ENCODE peak calls at places on chromosome 11, in seven cellular contexts. One of them, this sample, is unnamed.

GRCh38 chr11:121576531-121576930 is 123.8 kb upstream of the SORL1-AS1 start:
- DNase-seq in coronary artery: no peak
- DNase-seq in NCI-H1417: no peak
- DNase-seq in bronchial epithelial cell: no peak
- DNase-seq in HuH-7: no peak
- DNase-seq in neuronal stem cell: no peak
- DNase-seq in stimulated activated CD4-positive, alpha-beta T cell treated with anti-CD3 and anti-CD28 coated beads, TNF-alpha, amount 100 ng/mL, for 24 hours: no peak
- DNase-seq in this sample: no peak

GRCh38 chr11:45324459-45324858 is 38.3 kb upstream of the SYT13 start:
- DNase-seq in coronary artery: peak
- DNase-seq in bronchial epithelial cell: no peak
- DNase-seq in NCI-H1417: no peak
- DNase-seq in neuronal stem cell: no peak
- DNase-seq in HuH-7: no peak
- DNase-seq in stimulated activated CD4-positive, alpha-beta T cell treated with anti-CD3 and anti-CD28 coated beads, TNF-alpha, amount 100 ng/mL, for 24 hours: no peak
- DNase-seq in this sample: no peak

GRCh38 chr11:62205441-62205840 is 3.0 kb upstream of the SCGB2A1 start:
- DNase-seq in HuH-7: no peak
- DNase-seq in stimulated activated CD4-positive, alpha-beta T cell treated with anti-CD3 and anti-CD28 coated beads, TNF-alpha, amount 100 ng/mL, for 24 hours: no peak
- DNase-seq in NCI-H1417: no peak
- DNase-seq in bronchial epithelial cell: no peak
- DNase-seq in neuronal stem cell: no peak
- DNase-seq in coronary artery: no peak
- DNase-seq in this sample: no peak

GRCh38 chr11:21988477-21988876 is 204.4 kb upstream of the ANO5 start:
- DNase-seq in neuronal stem cell: no peak
- DNase-seq in HuH-7: no peak
- DNase-seq in stimulated activated CD4-positive, alpha-beta T cell treated with anti-CD3 and anti-CD28 coated beads, TNF-alpha, amount 100 ng/mL, for 24 hours: no peak
- DNase-seq in bronchial epithelial cell: peak
- DNase-seq in coronary artery: no peak
- DNase-seq in NCI-H1417: peak
- DNase-seq in this sample: no peak

GRCh38 chr11:84634309-84634708 is 992.8 kb downstream of the DLG2 start:
- DNase-seq in stimulated activated CD4-positive, alpha-beta T cell treated with anti-CD3 and anti-CD28 coated beads, TNF-alpha, amount 100 ng/mL, for 24 hours: no peak
- DNase-seq in coronary artery: no peak
- DNase-seq in neuronal stem cell: no peak
- DNase-seq in HuH-7: no peak
- DNase-seq in bronchial epithelial cell: no peak
- DNase-seq in NCI-H1417: no peak
- DNase-seq in this sample: no peak

GRCh38 chr11:112734207-112734606 is 227.0 kb upstream of the NCAM1 start:
- DNase-seq in stimulated activated CD4-positive, alpha-beta T cell treated with anti-CD3 and anti-CD28 coated beads, TNF-alpha, amount 100 ng/mL, for 24 hours: no peak
- DNase-seq in bronchial epithelial cell: peak
- DNase-seq in HuH-7: peak
- DNase-seq in coronary artery: peak
- DNase-seq in neuronal stem cell: peak
- DNase-seq in NCI-H1417: no peak
- DNase-seq in this sample: no peak

GRCh38 chr11:116446542-116446941 is 326.2 kb downstream of the BUD13 start:
- DNase-seq in stimulated activated CD4-positive, alpha-beta T cell treated with anti-CD3 and anti-CD28 coated beads, TNF-alpha, amount 100 ng/mL, for 24 hours: no peak
- DNase-seq in HuH-7: no peak
- DNase-seq in NCI-H1417: no peak
- DNase-seq in neuronal stem cell: no peak
- DNase-seq in coronary artery: no peak
- DNase-seq in bronchial epithelial cell: no peak
- DNase-seq in this sample: no peak

GRCh38 chr11:15622231-15622890 is 507.6 kb downstream of the INSC start:
- DNase-seq in NCI-H1417: peak
- DNase-seq in neuronal stem cell: peak
- DNase-seq in stimulated activated CD4-positive, alpha-beta T cell treated with anti-CD3 and anti-CD28 coated beads, TNF-alpha, amount 100 ng/mL, for 24 hours: no peak
- DNase-seq in HuH-7: no peak
- DNase-seq in coronary artery: no peak
- DNase-seq in bronchial epithelial cell: no peak
- DNase-seq in this sample: no peak

GRCh38 chr11:104649002-104649401 is 249.3 kb downstream of the CASP12 start:
- DNase-seq in neuronal stem cell: no peak
- DNase-seq in bronchial epithelial cell: no peak
- DNase-seq in HuH-7: no peak
- DNase-seq in NCI-H1417: no peak
- DNase-seq in stimulated activated CD4-positive, alpha-beta T cell treated with anti-CD3 and anti-CD28 coated beads, TNF-alpha, amount 100 ng/mL, for 24 hours: no peak
- DNase-seq in coronary artery: no peak
- DNase-seq in this sample: no peak

GRCh38 chr11:42239102-42239501 is 779.6 kb upstream of the LRRC4C start:
- DNase-seq in HuH-7: no peak
- DNase-seq in coronary artery: no peak
- DNase-seq in stimulated activated CD4-positive, alpha-beta T cell treated with anti-CD3 and anti-CD28 coated beads, TNF-alpha, amount 100 ng/mL, for 24 hours: no peak
- DNase-seq in NCI-H1417: no peak
- DNase-seq in neuronal stem cell: no peak
- DNase-seq in bronchial epithelial cell: no peak
- DNase-seq in this sample: no peak

GRCh38 chr11:69918231-69918937 is 99.2 kb upstream of the FGF3 start:
- DNase-seq in neuronal stem cell: no peak
- DNase-seq in stimulated activated CD4-positive, alpha-beta T cell treated with anti-CD3 and anti-CD28 coated beads, TNF-alpha, amount 100 ng/mL, for 24 hours: no peak
- DNase-seq in bronchial epithelial cell: no peak
- DNase-seq in coronary artery: peak
- DNase-seq in NCI-H1417: no peak
- DNase-seq in HuH-7: no peak
- DNase-seq in this sample: no peak

GRCh38 chr11:123751777-123752176 is 2.5 kb downstream of the OR6X1 start:
- DNase-seq in NCI-H1417: no peak
- DNase-seq in bronchial epithelial cell: no peak
- DNase-seq in coronary artery: no peak
- DNase-seq in HuH-7: no peak
- DNase-seq in neuronal stem cell: no peak
- DNase-seq in stimulated activated CD4-positive, alpha-beta T cell treated with anti-CD3 and anti-CD28 coated beads, TNF-alpha, amount 100 ng/mL, for 24 hours: no peak
- DNase-seq in this sample: no peak

GRCh38 chr11:21465203-21465602 is 727.7 kb upstream of the ANO5 start:
- DNase-seq in coronary artery: no peak
- DNase-seq in stimulated activated CD4-positive, alpha-beta T cell treated with anti-CD3 and anti-CD28 coated beads, TNF-alpha, amount 100 ng/mL, for 24 hours: no peak
- DNase-seq in neuronal stem cell: no peak
- DNase-seq in HuH-7: no peak
- DNase-seq in NCI-H1417: peak
- DNase-seq in bronchial epithelial cell: no peak
- DNase-seq in this sample: no peak

GRCh38 chr11:68139395-68139794 is 18.2 kb upstream of the CHKA start:
- DNase-seq in coronary artery: no peak
- DNase-seq in bronchial epithelial cell: no peak
- DNase-seq in stimulated activated CD4-positive, alpha-beta T cell treated with anti-CD3 and anti-CD28 coated beads, TNF-alpha, amount 100 ng/mL, for 24 hours: no peak
- DNase-seq in HuH-7: no peak
- DNase-seq in neuronal stem cell: no peak
- DNase-seq in NCI-H1417: no peak
- DNase-seq in this sample: no peak

GRCh38 chr11:46347637-46348311 is 511 bp downstream of the DGKZ start:
- DNase-seq in bronchial epithelial cell: no peak
- DNase-seq in stimulated activated CD4-positive, alpha-beta T cell treated with anti-CD3 and anti-CD28 coated beads, TNF-alpha, amount 100 ng/mL, for 24 hours: no peak
- DNase-seq in NCI-H1417: peak
- DNase-seq in coronary artery: no peak
- DNase-seq in neuronal stem cell: no peak
- DNase-seq in HuH-7: no peak
- DNase-seq in this sample: no peak

GRCh38 chr11:117328414-117329010 is 858 bp downstream of the CEP164 start:
- DNase-seq in stimulated activated CD4-positive, alpha-beta T cell treated with anti-CD3 and anti-CD28 coated beads, TNF-alpha, amount 100 ng/mL, for 24 hours: no peak
- DNase-seq in HuH-7: peak
- DNase-seq in neuronal stem cell: no peak
- DNase-seq in bronchial epithelial cell: peak
- DNase-seq in NCI-H1417: peak
- DNase-seq in coronary artery: no peak
- DNase-seq in this sample: no peak

GRCh38 chr11:86355256-86355655 is 19.4 kb upstream of the CCDC81 start:
- DNase-seq in NCI-H1417: peak
- DNase-seq in neuronal stem cell: no peak
- DNase-seq in stimulated activated CD4-positive, alpha-beta T cell treated with anti-CD3 and anti-CD28 coated beads, TNF-alpha, amount 100 ng/mL, for 24 hours: no peak
- DNase-seq in bronchial epithelial cell: no peak
- DNase-seq in coronary artery: no peak
- DNase-seq in HuH-7: no peak
- DNase-seq in this sample: no peak

GRCh38 chr11:31974737-31975136 is 116.1 kb upstream of the RCN1 start:
- DNase-seq in bronchial epithelial cell: peak
- DNase-seq in HuH-7: no peak
- DNase-seq in stimulated activated CD4-positive, alpha-beta T cell treated with anti-CD3 and anti-CD28 coated beads, TNF-alpha, amount 100 ng/mL, for 24 hours: no peak
- DNase-seq in coronary artery: no peak
- DNase-seq in NCI-H1417: no peak
- DNase-seq in neuronal stem cell: no peak
- DNase-seq in this sample: no peak

GRCh38 chr11:27405134-27405533 is 42.1 kb upstream of the CCDC34 start:
- DNase-seq in NCI-H1417: no peak
- DNase-seq in coronary artery: no peak
- DNase-seq in HuH-7: no peak
- DNase-seq in neuronal stem cell: no peak
- DNase-seq in stimulated activated CD4-positive, alpha-beta T cell treated with anti-CD3 and anti-CD28 coated beads, TNF-alpha, amount 100 ng/mL, for 24 hours: no peak
- DNase-seq in bronchial epithelial cell: no peak
- DNase-seq in this sample: no peak

GRCh38 chr11:38937709-38938108 is 2339.7 kb upstream of the RAG2 start:
- DNase-seq in stimulated activated CD4-positive, alpha-beta T cell treated with anti-CD3 and anti-CD28 coated beads, TNF-alpha, amount 100 ng/mL, for 24 hours: no peak
- DNase-seq in coronary artery: no peak
- DNase-seq in neuronal stem cell: no peak
- DNase-seq in bronchial epithelial cell: no peak
- DNase-seq in HuH-7: no peak
- DNase-seq in NCI-H1417: no peak
- DNase-seq in this sample: no peak

GRCh38 chr11:25758145-25758661 is 573.7 kb upstream of the ANO3 start:
- DNase-seq in coronary artery: no peak
- DNase-seq in stimulated activated CD4-positive, alpha-beta T cell treated with anti-CD3 and anti-CD28 coated beads, TNF-alpha, amount 100 ng/mL, for 24 hours: no peak
- DNase-seq in HuH-7: no peak
- DNase-seq in bronchial epithelial cell: no peak
- DNase-seq in NCI-H1417: no peak
- DNase-seq in neuronal stem cell: no peak
- DNase-seq in this sample: no peak

GRCh38 chr11:111707039-111707690 is 59.0 kb downstream of the PPP2R1B start:
- DNase-seq in bronchial epithelial cell: peak
- DNase-seq in neuronal stem cell: no peak
- DNase-seq in coronary artery: no peak
- DNase-seq in NCI-H1417: no peak
- DNase-seq in stimulated activated CD4-positive, alpha-beta T cell treated with anti-CD3 and anti-CD28 coated beads, TNF-alpha, amount 100 ng/mL, for 24 hours: no peak
- DNase-seq in HuH-7: no peak
- DNase-seq in this sample: no peak

GRCh38 chr11:57458060-57458409 is 2.3 kb upstream of the RTN4RL2 start:
- DNase-seq in NCI-H1417: peak
- DNase-seq in stimulated activated CD4-positive, alpha-beta T cell treated with anti-CD3 and anti-CD28 coated beads, TNF-alpha, amount 100 ng/mL, for 24 hours: no peak
- DNase-seq in coronary artery: no peak
- DNase-seq in HuH-7: peak
- DNase-seq in neuronal stem cell: no peak
- DNase-seq in bronchial epithelial cell: no peak
- DNase-seq in this sample: no peak

GRCh38 chr11:121936375-121936774 is 179.6 kb downstream of the BLID start:
- DNase-seq in bronchial epithelial cell: peak
- DNase-seq in neuronal stem cell: no peak
- DNase-seq in coronary artery: no peak
- DNase-seq in stimulated activated CD4-positive, alpha-beta T cell treated with anti-CD3 and anti-CD28 coated beads, TNF-alpha, amount 100 ng/mL, for 24 hours: no peak
- DNase-seq in NCI-H1417: no peak
- DNase-seq in HuH-7: no peak
- DNase-seq in this sample: no peak

GRCh38 chr11:203945-204586 is 3.1 kb downstream of the BET1L start:
- DNase-seq in neuronal stem cell: no peak
- DNase-seq in coronary artery: peak
- DNase-seq in stimulated activated CD4-positive, alpha-beta T cell treated with anti-CD3 and anti-CD28 coated beads, TNF-alpha, amount 100 ng/mL, for 24 hours: no peak
- DNase-seq in HuH-7: no peak
- DNase-seq in bronchial epithelial cell: no peak
- DNase-seq in NCI-H1417: no peak
- DNase-seq in this sample: no peak

GRCh38 chr11:69962152-69962551 is 116.0 kb upstream of the ANO1 start:
- DNase-seq in stimulated activated CD4-positive, alpha-beta T cell treated with anti-CD3 and anti-CD28 coated beads, TNF-alpha, amount 100 ng/mL, for 24 hours: no peak
- DNase-seq in bronchial epithelial cell: peak
- DNase-seq in neuronal stem cell: no peak
- DNase-seq in HuH-7: no peak
- DNase-seq in coronary artery: no peak
- DNase-seq in NCI-H1417: no peak
- DNase-seq in this sample: no peak

GRCh38 chr11:68704887-68705286 is 20.5 kb downstream of the GAL start:
- DNase-seq in stimulated activated CD4-positive, alpha-beta T cell treated with anti-CD3 and anti-CD28 coated beads, TNF-alpha, amount 100 ng/mL, for 24 hours: no peak
- DNase-seq in NCI-H1417: no peak
- DNase-seq in coronary artery: no peak
- DNase-seq in neuronal stem cell: no peak
- DNase-seq in bronchial epithelial cell: no peak
- DNase-seq in HuH-7: no peak
- DNase-seq in this sample: no peak

GRCh38 chr11:134882141-134882540 is 470.1 kb upstream of the B3GAT1 start:
- DNase-seq in HuH-7: no peak
- DNase-seq in neuronal stem cell: no peak
- DNase-seq in NCI-H1417: no peak
- DNase-seq in coronary artery: no peak
- DNase-seq in stimulated activated CD4-positive, alpha-beta T cell treated with anti-CD3 and anti-CD28 coated beads, TNF-alpha, amount 100 ng/mL, for 24 hours: no peak
- DNase-seq in bronchial epithelial cell: no peak
- DNase-seq in this sample: no peak

GRCh38 chr11:130763087-130763980 is 152.9 kb downstream of the SNX19 start:
- DNase-seq in bronchial epithelial cell: peak
- DNase-seq in neuronal stem cell: no peak
- DNase-seq in stimulated activated CD4-positive, alpha-beta T cell treated with anti-CD3 and anti-CD28 coated beads, TNF-alpha, amount 100 ng/mL, for 24 hours: no peak
- DNase-seq in coronary artery: peak
- DNase-seq in HuH-7: no peak
- DNase-seq in NCI-H1417: no peak
- DNase-seq in this sample: no peak

GRCh38 chr11:789951-790350 is at the start of gene CEND1:
- DNase-seq in coronary artery: no peak
- DNase-seq in bronchial epithelial cell: no peak
- DNase-seq in NCI-H1417: peak
- DNase-seq in stimulated activated CD4-positive, alpha-beta T cell treated with anti-CD3 and anti-CD28 coated beads, TNF-alpha, amount 100 ng/mL, for 24 hours: no peak
- DNase-seq in neuronal stem cell: peak
- DNase-seq in HuH-7: no peak
- DNase-seq in this sample: no peak

GRCh38 chr11:12164061-12165014 is 53.9 kb downstream of the MICAL2 start:
- DNase-seq in stimulated activated CD4-positive, alpha-beta T cell treated with anti-CD3 and anti-CD28 coated beads, TNF-alpha, amount 100 ng/mL, for 24 hours: no peak
- DNase-seq in coronary artery: peak
- DNase-seq in NCI-H1417: no peak
- DNase-seq in bronchial epithelial cell: peak
- DNase-seq in neuronal stem cell: no peak
- DNase-seq in HuH-7: no peak
- DNase-seq in this sample: no peak

GRCh38 chr11:86809561-86809960 is 9.2 kb downstream of the PRSS23 start:
- DNase-seq in NCI-H1417: no peak
- DNase-seq in coronary artery: no peak
- DNase-seq in HuH-7: no peak
- DNase-seq in bronchial epithelial cell: no peak
- DNase-seq in stimulated activated CD4-positive, alpha-beta T cell treated with anti-CD3 and anti-CD28 coated beads, TNF-alpha, amount 100 ng/mL, for 24 hours: no peak
- DNase-seq in neuronal stem cell: no peak
- DNase-seq in this sample: no peak

GRCh38 chr11:64723907-64724862 is 1.2 kb upstream of the NRXN2 start:
- DNase-seq in coronary artery: no peak
- DNase-seq in stimulated activated CD4-positive, alpha-beta T cell treated with anti-CD3 and anti-CD28 coated beads, TNF-alpha, amount 100 ng/mL, for 24 hours: no peak
- DNase-seq in neuronal stem cell: no peak
- DNase-seq in bronchial epithelial cell: no peak
- DNase-seq in HuH-7: no peak
- DNase-seq in NCI-H1417: peak
- DNase-seq in this sample: no peak

GRCh38 chr11:96310236-96310635 is 32.8 kb downstream of the MAML2 start:
- DNase-seq in coronary artery: no peak
- DNase-seq in stimulated activated CD4-positive, alpha-beta T cell treated with anti-CD3 and anti-CD28 coated beads, TNF-alpha, amount 100 ng/mL, for 24 hours: no peak
- DNase-seq in neuronal stem cell: no peak
- DNase-seq in HuH-7: no peak
- DNase-seq in bronchial epithelial cell: no peak
- DNase-seq in NCI-H1417: no peak
- DNase-seq in this sample: no peak

GRCh38 chr11:125955856-125956255 is 10.0 kb downstream of the VSIG10L2 start:
- DNase-seq in stimulated activated CD4-positive, alpha-beta T cell treated with anti-CD3 and anti-CD28 coated beads, TNF-alpha, amount 100 ng/mL, for 24 hours: no peak
- DNase-seq in neuronal stem cell: no peak
- DNase-seq in HuH-7: no peak
- DNase-seq in NCI-H1417: no peak
- DNase-seq in coronary artery: no peak
- DNase-seq in bronchial epithelial cell: no peak
- DNase-seq in this sample: no peak

This sample was measured in activated T-helper 9 cell treated with anti-CD3 and anti-CD28 coated beads, Interleukin-2, amount 50 U/mL, for 16 hours.